ENCODE peak calls at places on chromosomes 3 and 15, in ten cellular contexts. G is HL-60, C is substantia nigra, A is pancreas, D is OCI-LY7, Y is GM23248, S is H9, Z is Panc1, U is psoas muscle, T is left ventricle myocardium inferior. P is an unnamed sample.

GRCh38 chr15:58677426-58677825 is 72.1 kb downstream of the ADAM10 start:
- DNase-seq in D (no peak), Z (no peak), S (no peak), T (no peak), A (no peak), C (no peak), U (no peak), Y (no peak), G (no peak), P (no peak)

GRCh38 chr3:5072100-5072816 is 49.8 kb upstream of the ARL8B start:
- DNase-seq in S (no peak), D (no peak), Z (no peak), T (no peak), C (no peak), U (peak; percentile 66), Y (no peak), A (no peak), G (peak; percentile 62), P (no peak)

GRCh38 chr15:65329298-65329990 is 25.0 kb downstream of the RNU5B-1 start:
- DNase-seq in U (no peak), Y (no peak), C (no peak), D (no peak), G (no peak), A (no peak), S (no peak), Z (no peak), T (no peak), P (no peak)

GRCh38 chr15:38912067-38912466 is 347.5 kb upstream of the RASGRP1 start:
- DNase-seq in Y (no peak), Z (no peak), G (no peak), A (no peak), S (no peak), D (no peak), U (no peak), C (no peak), T (no peak), P (no peak)

GRCh38 chr15:63322541-63322940 is 45.1 kb downstream of the APH1B start:
- DNase-seq in S (no peak), Y (peak; percentile 40), C (no peak), Z (no peak), D (no peak), A (peak; percentile 67), U (peak; percentile 37), T (peak; percentile 45), G (no peak), P (peak; percentile 24)

GRCh38 chr3:22899441-22899840 is 303.7 kb upstream of the UBE2E2 start:
- DNase-seq in U (no peak), S (no peak), D (no peak), Y (no peak), Z (no peak), A (no peak), G (no peak), T (no peak), C (no peak), P (no peak)

GRCh38 chr3:174614046-174614445 is 245.1 kb upstream of the NAALADL2 start:
- DNase-seq in Z (no peak), Y (no peak), A (no peak), C (no peak), D (no peak), G (no peak), S (no peak), T (no peak), U (no peak), P (no peak)

GRCh38 chr3:51703776-51704510 is 2.9 kb upstream of the GRM2 start:
- DNase-seq in D (no peak), Y (no peak), U (no peak), S (no peak), T (peak; percentile 9), C (no peak), A (peak; percentile 10), Z (no peak), G (no peak), P (no peak)

GRCh38 chr3:129836381-129837056 is 57.0 kb downstream of the TMCC1 start:
- DNase-seq in T (no peak), S (no peak), U (no peak), Z (no peak), A (no peak), C (no peak), D (no peak), Y (peak; percentile 22), G (no peak), P (no peak)

GRCh38 chr15:57595011-57595866 is 3.5 kb downstream of the MYZAP start:
- DNase-seq in U (no peak), C (no peak), D (no peak), Y (no peak), G (no peak), Z (no peak), A (peak; percentile 73), T (peak; percentile 74), S (no peak), P (no peak)

GRCh38 chr3:126293370-126294082 is 63.7 kb downstream of the KLF15 start:
- DNase-seq in Y (peak; percentile 65), U (peak; percentile 46), Z (no peak), S (peak; percentile 14), D (no peak), A (no peak), G (no peak), T (peak; percentile 59), C (no peak), P (no peak)

GRCh38 chr15:38610748-38611147 is 46.1 kb upstream of the RASGRP1 start:
- DNase-seq in Z (no peak), S (no peak), G (no peak), U (no peak), Y (no peak), A (no peak), C (no peak), D (no peak), T (no peak), P (no peak)

GRCh38 chr3:152360303-152360702 is 91.6 kb downstream of the MBNL1 start:
- DNase-seq in Z (no peak), S (no peak), D (no peak), G (no peak), T (no peak), Y (no peak), A (no peak), C (no peak), U (no peak), P (no peak)

GRCh38 chr3:15291589-15292541 is 40.5 kb downstream of the SH3BP5 start:
- DNase-seq in A (no peak), D (peak; percentile 77), T (no peak), S (no peak), U (no peak), G (no peak), Y (no peak), Z (no peak), C (no peak), P (no peak)

GRCh38 chr3:16402451-16402850 is 111.0 kb downstream of the RFTN1 start:
- DNase-seq in Z (no peak), C (no peak), T (no peak), S (no peak), A (no peak), U (no peak), D (no peak), G (no peak), Y (peak; percentile 79), P (no peak)

GRCh38 chr3:138367912-138368311 is 19.5 kb downstream of the MRAS start:
- DNase-seq in U (peak; percentile 58), Y (peak; percentile 89), T (peak; percentile 59), Z (no peak), A (no peak), D (peak; percentile 5), S (no peak), C (peak; percentile 49), G (no peak), P (peak; percentile 73)

DNA sequence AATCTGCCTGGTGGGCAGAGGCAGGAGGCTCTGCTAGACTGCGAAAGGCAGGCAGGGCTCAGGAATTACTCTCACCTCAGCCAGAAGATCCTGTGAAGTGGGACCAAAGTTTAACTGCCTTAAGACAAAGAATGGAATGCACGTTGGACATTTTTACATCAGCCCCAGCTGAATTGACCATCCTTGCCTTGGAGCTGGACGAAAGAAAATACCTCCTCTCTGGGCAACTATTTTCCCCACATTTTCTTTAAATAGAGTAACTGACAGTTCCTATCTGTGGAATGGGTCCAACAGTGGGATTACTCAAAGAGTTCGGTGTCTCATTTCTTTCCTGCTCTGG is 28.7 kb downstream of the ARID3B start:
- DNase-seq in G (no peak), U (no peak), Z (no peak), C (no peak), D (no peak), T (no peak), Y (no peak), A (no peak), S (no peak), P (no peak)
- H3K27ac ChIP-seq in G (no peak overlapping the region), U (peak overlapping the region; percentile 69), Z (no peak overlapping the region), C (peak overlapping the region; percentile 31), D (no peak overlapping the region), T (no peak overlapping the region), Y (no peak overlapping the region), A (no peak overlapping the region), S (no peak overlapping the region), P (no peak overlapping the region)

DNA sequence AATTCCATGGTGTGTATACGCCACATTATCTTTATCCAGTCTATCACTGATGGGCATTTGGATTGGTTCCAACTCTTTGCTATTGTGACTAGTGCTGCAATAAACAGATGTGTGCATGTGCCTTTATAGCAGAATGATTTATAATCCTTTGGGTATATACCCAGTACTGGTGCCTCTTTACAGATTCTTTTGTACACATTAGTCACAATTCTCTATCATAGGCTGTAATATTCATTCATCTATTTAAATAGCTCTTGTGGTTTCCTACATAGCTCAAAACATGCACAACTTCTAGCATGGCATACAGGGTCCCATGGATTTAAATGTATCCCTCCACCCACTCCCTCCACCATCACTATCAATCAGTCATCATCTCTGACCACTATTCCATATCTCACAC is 324.1 kb upstream of the CADM2 start:
- DNase-seq in U (no peak), Z (no peak), G (no peak), S (no peak), A (no peak), D (no peak), C (no peak), Y (no peak), T (no peak), P (no peak)
- H3K27ac ChIP-seq in U (no peak overlapping the region), Z (no peak overlapping the region), G (no peak overlapping the region), S (no peak overlapping the region), A (no peak overlapping the region), D (no peak overlapping the region), C (no peak overlapping the region), Y (no peak overlapping the region), T (no peak overlapping the region), P (no peak overlapping the region)

DNA sequence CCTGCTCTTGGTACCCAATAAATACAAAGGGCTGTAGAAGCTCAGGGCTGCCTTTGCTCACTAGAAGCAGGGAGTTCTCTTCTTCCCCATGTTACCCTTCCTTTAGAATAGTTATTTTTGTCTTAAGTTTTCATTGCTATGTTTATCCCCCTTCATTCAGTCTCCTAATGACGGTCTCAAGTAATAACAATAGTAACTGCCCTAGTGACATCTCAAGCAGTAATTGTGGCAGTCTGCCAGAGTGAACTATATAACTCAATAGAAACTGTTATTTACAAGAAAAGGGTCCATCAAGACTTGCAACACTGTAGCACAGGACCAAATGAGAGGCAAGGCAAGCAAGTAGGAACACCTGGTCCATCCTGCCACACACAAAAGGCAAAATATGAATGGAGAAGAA is 32.5 kb upstream of the SIN3A start:
- DNase-seq in D (no peak), Y (no peak), A (no peak), G (no peak), Z (no peak), U (no peak), T (no peak), S (no peak), C (no peak), P (no peak)
- H3K27ac ChIP-seq in D (no peak overlapping the region), Y (no peak overlapping the region), A (no peak overlapping the region), G (no peak overlapping the region), Z (no peak overlapping the region), U (no peak overlapping the region), T (no peak overlapping the region), S (no peak overlapping the region), C (no peak overlapping the region), P (no peak overlapping the region)

GRCh38 chr3:140494970-140495369 is 182.9 kb upstream of the TRIM42 start:
- DNase-seq in T (no peak), G (no peak), D (no peak), Z (no peak), Y (no peak), U (no peak), C (no peak), S (no peak), A (no peak), P (no peak)
- H3K27ac ChIP-seq in T (no peak overlapping the region), G (no peak overlapping the region), D (no peak overlapping the region), Z (no peak overlapping the region), Y (no peak overlapping the region), U (no peak overlapping the region), C (no peak overlapping the region), S (no peak overlapping the region), A (no peak overlapping the region), P (no peak overlapping the region)